ENCODE peak calls at places on chromosomes 7 and 10, in eight cellular contexts. U is H1, N is prostate gland, M is foreskin keratinocyte, W is adrenal gland, R is PC-9, I is A549, E is fibroblast of lung. P is an unnamed sample. For H3K4me1, the result is how much of the 10 kb centered on the place peaks cover.

GRCh38 chr10:127119901-127120300 is 76.5 kb downstream of the INSYN2A start:
- DNase-seq in U (no peak), N (no peak), M (no peak), W (peak), R (no peak), I (no peak), E (no peak), P (no peak)

GRCh38 chr7:107318523-107319160 is 149.8 kb downstream of the HBP1 start:
- DNase-seq in U (no peak), N (no peak), M (no peak), W (no peak), R (no peak), I (no peak), E (peak), P (no peak)

GRCh38 chr7:143288836-143289235 is 685 bp downstream of the CASP2 start:
- DNase-seq in U (no peak), N (no peak), M (no peak), W (no peak), R (no peak), I (peak), E (no peak), P (no peak)

GRCh38 chr10:79243211-79244067 is 103.8 kb upstream of the PPIF start:
- DNase-seq in U (no peak), N (no peak), M (no peak), W (no peak), R (no peak), I (no peak), E (no peak), P (no peak)

GRCh38 chr10:97319671-97320479 is 804 bp downstream of the FRAT1 start:
- DNase-seq in U (peak), N (no peak), M (no peak), W (peak), R (no peak), I (no peak), E (no peak), P (peak)

GRCh38 chr10:129725011-129725410 is 239.1 kb downstream of the EBF3 start:
- DNase-seq in U (no peak), N (no peak), M (no peak), W (no peak), R (no peak), I (no peak), E (no peak), P (no peak)

GRCh38 chr7:132419538-132419937 is 156.7 kb downstream of the PLXNA4 start:
- DNase-seq in U (no peak), N (no peak), M (no peak), W (no peak), R (no peak), I (no peak), E (peak), P (no peak)

GRCh38 chr10:76178561-76179292 is 747.3 kb downstream of the LRMDA start:
- DNase-seq in U (no peak), N (no peak), M (peak), W (no peak), R (no peak), I (no peak), E (no peak), P (no peak)

GRCh38 chr10:101782811-101783735 is at the start of gene NPM3:
- DNase-seq in U (no peak), N (peak), M (peak), W (peak), R (peak), I (peak), E (peak), P (peak)
- H3K4me1 ChIP-seq in U (under half), N (under half), M (under half), W (under half), R (under half), I (under half), E (under half), P (under half)

GRCh38 chr10:93074137-93074596 is 474 bp downstream of the CYP26A1 start:
- DNase-seq in U (no peak), N (peak), M (no peak), W (no peak), R (no peak), I (peak), E (no peak), P (no peak)
- TF ChIP-seq CTCF in U (no peak), N (no peak), M (no peak), W (no peak), R (no peak), I (peak), E (no peak), P (no peak)

DNA sequence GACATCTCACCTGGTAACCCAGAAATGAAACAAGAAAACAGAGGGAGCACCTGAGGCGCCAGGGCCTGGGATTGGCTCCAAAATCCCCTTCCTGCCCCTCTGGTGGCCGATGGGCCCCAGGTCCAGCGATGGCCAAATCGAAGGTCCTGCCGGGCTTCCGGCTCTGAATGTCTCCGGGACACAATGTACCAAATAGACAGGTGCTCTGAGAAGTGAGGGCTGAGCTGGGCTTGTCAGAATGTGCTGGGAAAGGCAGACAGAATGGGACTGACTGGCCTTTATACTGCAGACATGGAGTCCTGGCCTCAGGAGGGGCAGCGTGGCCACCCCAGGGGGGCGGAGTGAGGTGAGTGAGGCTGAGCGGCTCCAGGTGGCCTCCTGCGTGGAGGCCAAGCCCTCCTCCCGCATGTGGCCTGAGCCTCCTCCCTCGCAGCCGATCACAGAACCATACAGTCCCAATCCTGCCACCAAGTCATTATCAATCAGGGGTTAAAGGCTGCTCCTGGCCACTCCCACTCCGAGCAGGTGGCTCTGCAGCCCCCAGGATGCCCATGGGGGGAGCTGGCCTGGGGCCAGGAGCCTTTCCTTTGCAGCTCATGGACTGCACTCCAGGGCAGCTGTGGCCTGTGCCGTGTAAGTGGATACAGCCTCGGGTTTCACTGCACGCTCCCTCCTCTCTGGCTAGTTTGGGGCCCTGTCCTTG is 185.5 kb downstream of the ADARB2 start:
- DNase-seq in U (no peak), N (no peak), M (no peak), W (no peak), R (no peak), I (no peak), E (no peak), P (no peak)
- H3K4me1 ChIP-seq in U (under half), N (under half), M (under half), W (under half), R (under half), I (under half), E (under half), P (under half)

DNA sequence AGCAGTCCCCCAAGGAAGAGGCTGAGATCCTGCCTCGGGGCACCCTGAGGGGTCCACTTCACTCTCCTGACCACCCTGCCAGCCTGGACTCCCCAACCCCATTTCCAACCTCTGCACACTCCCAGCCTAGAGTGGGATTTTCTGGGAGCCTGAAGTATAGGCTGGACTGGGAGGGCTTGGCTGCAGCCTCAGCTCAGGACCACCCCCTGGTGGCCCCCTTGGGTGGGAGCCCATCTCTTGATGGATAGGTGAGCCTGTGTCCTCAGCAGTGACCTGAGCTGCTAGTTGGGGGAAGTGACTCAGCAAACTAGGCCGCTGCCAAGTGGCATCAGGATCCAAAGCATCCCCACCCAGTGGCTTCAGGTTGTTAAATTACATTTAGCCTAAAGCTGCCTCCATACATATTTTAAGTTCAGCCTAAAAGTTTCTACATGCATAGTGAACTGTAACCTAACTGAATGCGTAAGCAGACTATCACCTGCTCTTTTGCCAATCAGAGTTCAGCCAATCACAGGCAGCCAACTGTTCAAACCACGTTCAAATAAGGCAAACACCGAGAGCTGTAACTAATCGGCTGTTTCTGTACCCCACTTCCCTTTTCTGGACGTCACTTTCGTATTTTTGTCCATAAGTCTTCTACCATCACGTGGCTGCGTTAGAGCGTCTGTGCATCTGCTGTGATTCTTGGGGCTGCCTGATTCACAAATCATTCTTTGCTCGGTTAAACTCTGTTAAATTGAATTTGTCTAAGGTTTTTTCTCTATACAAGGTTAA is 144.0 kb downstream of the PLPP4 start:
- DNase-seq in U (peak), N (no peak), M (no peak), W (no peak), R (no peak), I (no peak), E (no peak), P (peak)
- TF ChIP-seq CTCF in U (peak), N (no peak), M (peak), W (no peak), R (no peak), I (no peak), E (no peak), P (no peak)

DNA sequence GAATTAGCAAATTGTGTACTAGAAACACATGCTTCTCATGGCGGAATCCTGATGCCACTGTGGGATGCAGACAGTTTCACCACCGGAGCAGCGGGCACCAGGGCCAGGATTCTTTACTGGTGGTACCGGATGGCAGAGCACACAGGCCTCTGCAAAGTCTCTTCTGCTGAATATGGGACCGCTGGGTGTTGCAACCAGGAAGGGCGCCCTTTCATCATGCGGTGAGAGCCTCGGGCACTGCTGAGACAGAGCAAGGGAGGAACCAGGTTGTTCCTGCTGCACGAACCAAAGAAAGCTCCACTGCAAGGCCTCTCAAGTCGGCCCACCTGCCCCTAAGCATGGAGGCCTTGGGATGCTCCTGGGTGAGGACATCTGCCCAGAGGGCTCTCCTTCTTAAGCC is 57.0 kb upstream of the NMT2 start:
- DNase-seq in U (no peak), N (no peak), M (no peak), W (no peak), R (no peak), I (no peak), E (no peak), P (no peak)
- H3K4me1 ChIP-seq in U (under half), N (under half), M (under half), W (under half), R (under half), I (under half), E (under half), P (under half)

GRCh38 chr10:34282186-34282585 is 532.9 kb downstream of the PARD3 start:
- DNase-seq in U (no peak), N (no peak), M (no peak), W (no peak), R (no peak), I (no peak), E (no peak), P (no peak)

GRCh38 chr10:34281661-34282060 is 533.4 kb downstream of the PARD3 start:
- DNase-seq in U (no peak), N (no peak), M (no peak), W (no peak), R (no peak), I (no peak), E (no peak), P (no peak)

GRCh38 chr10:34288634-34289033 is 526.5 kb downstream of the PARD3 start:
- DNase-seq in U (no peak), N (no peak), M (peak), W (no peak), R (peak), I (no peak), E (peak), P (no peak)

GRCh38 chr10:34290412-34291082 is 524.5 kb downstream of the PARD3 start:
- DNase-seq in U (no peak), N (no peak), M (no peak), W (peak), R (no peak), I (no peak), E (peak), P (no peak)

GRCh38 chr10:34286136-34286739 is 528.9 kb downstream of the PARD3 start:
- DNase-seq in U (no peak), N (no peak), M (no peak), W (peak), R (no peak), I (no peak), E (no peak), P (no peak)
- TF ChIP-seq CTCF in U (peak), N (no peak), M (peak), W (no peak), R (no peak), I (no peak), E (no peak), P (no peak)

DNA sequence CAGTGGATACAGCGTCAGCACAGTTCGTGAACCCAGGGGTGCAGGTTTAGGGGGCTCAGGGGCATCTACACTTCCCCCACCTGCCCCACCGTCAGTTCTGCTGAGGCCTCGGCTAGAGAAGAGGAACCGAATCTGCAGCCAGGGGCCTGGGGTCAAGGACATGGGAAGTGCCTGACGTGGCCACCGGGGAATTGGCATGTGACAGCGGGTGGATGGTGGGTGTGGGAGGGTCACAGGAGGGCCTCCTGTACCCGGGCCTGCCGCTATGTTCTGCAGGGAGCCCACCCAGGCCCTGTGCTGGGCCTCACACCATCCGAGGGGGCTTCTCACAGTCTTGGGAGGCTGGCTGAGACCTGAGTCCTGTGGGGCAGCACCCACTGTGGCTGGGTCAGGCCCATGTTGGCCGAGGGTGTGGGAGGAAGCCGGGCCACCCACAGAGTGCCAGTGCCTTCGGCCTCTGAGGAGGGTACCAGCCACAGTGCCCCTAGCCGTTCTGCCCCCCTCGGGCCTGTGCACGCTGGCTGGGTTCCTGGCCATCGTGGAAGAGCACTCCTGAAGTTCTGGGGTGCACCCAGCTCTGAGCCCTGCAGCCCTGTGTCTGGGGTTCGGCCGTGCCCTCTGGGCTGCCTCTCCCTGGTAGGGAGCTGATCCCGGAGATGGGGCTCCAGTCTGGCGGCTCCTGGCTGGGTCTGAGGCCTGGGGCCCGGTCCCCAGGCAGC is 5.9 kb downstream of the TTYH3 start:
- DNase-seq in U (no peak), N (no peak), M (no peak), W (peak), R (no peak), I (no peak), E (no peak), P (peak)
- H3K4me1 ChIP-seq in U (under half), N (under half), M (under half), W (half or more), R (under half), I (under half), E (half or more), P (half or more)

GRCh38 chr7:98536803-98537202 is 80.3 kb upstream of the NPTX2 start:
- DNase-seq in U (no peak), N (no peak), M (no peak), W (no peak), R (no peak), I (no peak), E (no peak), P (no peak)

GRCh38 chr7:98531717-98532116 is 85.4 kb upstream of the NPTX2 start:
- DNase-seq in U (no peak), N (no peak), M (no peak), W (no peak), R (no peak), I (no peak), E (no peak), P (no peak)

GRCh38 chr7:98539865-98540264 is 77.2 kb upstream of the NPTX2 start:
- DNase-seq in U (no peak), N (no peak), M (no peak), W (no peak), R (no peak), I (no peak), E (no peak), P (no peak)

GRCh38 chr7:98534493-98534892 is 82.6 kb upstream of the NPTX2 start:
- DNase-seq in U (no peak), N (no peak), M (no peak), W (no peak), R (no peak), I (no peak), E (no peak), P (no peak)
- TF ChIP-seq CTCF in U (no peak), N (no peak), M (no peak), W (no peak), R (no peak), I (no peak), E (no peak), P (no peak)

P was measured in tibial nerve.